ENCODE peak calls at places on chromosomes 12 and 14, in nine cellular contexts. P is activated naive CD8-positive, alpha-beta T cell treated with anti-CD3 and anti-CD28 coated beads, Interleukin-2, amount 50 U/mL, for 24 hours; B is stimulated activated naive B cell treated with anti-CD40 and anti-IgM and Interleukin-4, amounts not matched to agents 10 μg/mL and 1 μg/mL and 100 μg/mL, for 72 hours; H is stimulated activated CD4-positive, alpha-beta T cell treated with anti-CD3 and anti-CD28 coated beads, Interleukin-12 subunit alpha, Interleukin-12 subunit beta, amount 100 ng/mL, for 4 hours; R is body of pancreas; F is left colon; X is astrocyte of the cerebellum; U is foreskin fibroblast; W is left lung. K is an unnamed sample.

GRCh38 chr14:32379447-32379846 is 50.3 kb downstream of the AKAP6 start:
- DNase-seq in P (no peak), B (no peak), H (no peak), R (no peak), F (no peak), X (no peak), U (no peak), W (no peak), K (no peak)

GRCh38 chr12:98420403-98420800 is 95.0 kb upstream of the TMPO start:
- DNase-seq in P (no peak), B (no peak), H (no peak), R (no peak), F (no peak), X (no peak), U (no peak), W (no peak), K (no peak)

GRCh38 chr14:22875003-22875747 is 3.6 kb downstream of the LRP10 start:
- DNase-seq in P (no peak), B (no peak), H (no peak), R (no peak), F (no peak), X (no peak), U (no peak), W (no peak), K (no peak)

GRCh38 chr12:26936559-26937442 is 980 bp downstream of the INTS13 start:
- DNase-seq in P (no peak), B (no peak), H (no peak), R (no peak), F (no peak), X (no peak), U (no peak), W (no peak), K (no peak)

GRCh38 chr12:12503384-12504078 is 59.1 kb downstream of the DUSP16 start:
- DNase-seq in P (peak), B (no peak), H (no peak), R (no peak), F (no peak), X (no peak), U (no peak), W (no peak), K (no peak)

GRCh38 chr12:93199831-93200236 is 177.9 kb upstream of the NUDT4 start:
- DNase-seq in P (no peak), B (no peak), H (no peak), R (no peak), F (no peak), X (no peak), U (no peak), W (no peak), K (no peak)

GRCh38 chr14:88802596-88802995 is 9.8 kb upstream of the EML5 start:
- DNase-seq in P (no peak), B (no peak), H (no peak), R (no peak), F (no peak), X (no peak), U (no peak), W (no peak), K (no peak)

GRCh38 chr12:108457006-108457733 is 57.9 kb upstream of the FICD start:
- DNase-seq in P (no peak), B (no peak), H (no peak), R (peak), F (no peak), X (peak), U (peak), W (no peak), K (no peak)

GRCh38 chr14:99395904-99396530 is 84.6 kb downstream of the SETD3 start:
- DNase-seq in P (peak), B (no peak), H (no peak), R (no peak), F (no peak), X (peak), U (peak), W (no peak), K (peak)

GRCh38 chr12:28767836-28768348 is 381.2 kb upstream of the FAR2 start:
- DNase-seq in P (no peak), B (no peak), H (no peak), R (no peak), F (no peak), X (no peak), U (no peak), W (no peak), K (no peak)

GRCh38 chr12:103548622-103549601 is 38.2 kb upstream of the STAB2 start:
- DNase-seq in P (peak), B (peak), H (peak), R (peak), F (peak), X (peak), U (peak), W (no peak), K (peak)

GRCh38 chr12:85076688-85077430 is 40.7 kb downstream of the LRRIQ1 start:
- DNase-seq in P (no peak), B (no peak), H (no peak), R (peak), F (no peak), X (peak), U (peak), W (no peak), K (no peak)

GRCh38 chr12:42588981-42589464 is 523 bp downstream of the PRICKLE1 start:
- DNase-seq in P (peak), B (peak), H (no peak), R (peak), F (no peak), X (no peak), U (no peak), W (peak), K (peak)

GRCh38 chr14:91173221-91173670 is 59.4 kb downstream of the DGLUCY start:
- DNase-seq in P (peak), B (peak), H (peak), R (peak), F (peak), X (peak), U (peak), W (peak), K (peak)

GRCh38 chr12:10718279-10718821 is 4.8 kb downstream of the YBX3 start:
- DNase-seq in P (no peak), B (no peak), H (no peak), R (no peak), F (no peak), X (peak), U (peak), W (no peak), K (peak)

GRCh38 chr12:93802698-93803097 is 125.5 kb downstream of the CRADD start:
- DNase-seq in P (no peak), B (no peak), H (no peak), R (no peak), F (no peak), X (no peak), U (peak), W (no peak), K (no peak)

GRCh38 chr14:32469388-32470160 is 140.5 kb downstream of the AKAP6 start:
- DNase-seq in P (no peak), B (no peak), H (no peak), R (no peak), F (no peak), X (peak), U (no peak), W (no peak), K (no peak)

GRCh38 chr12:100672075-100672592 is 98.7 kb downstream of the GAS2L3 start:
- DNase-seq in P (peak), B (no peak), H (peak), R (no peak), F (no peak), X (no peak), U (no peak), W (no peak), K (peak)

GRCh38 chr12:114698566-114699163 is 14.7 kb upstream of the TBX3 start:
- DNase-seq in P (no peak), B (no peak), H (no peak), R (no peak), F (no peak), X (no peak), U (no peak), W (no peak), K (no peak)

GRCh38 chr12:6093764-6094163 is 30.7 kb downstream of the VWF start:
- DNase-seq in P (no peak), B (no peak), H (no peak), R (no peak), F (no peak), X (no peak), U (no peak), W (no peak), K (no peak)

GRCh38 chr12:120235369-120236123 is 30.0 kb downstream of the PXN start:
- DNase-seq in P (no peak), B (no peak), H (no peak), R (no peak), F (no peak), X (no peak), U (no peak), W (no peak), K (no peak)

GRCh38 chr12:105102673-105103072 is 4.9 kb upstream of the WASHC4 start:
- DNase-seq in P (no peak), B (no peak), H (no peak), R (no peak), F (no peak), X (no peak), U (no peak), W (no peak), K (no peak)